ENCODE peak calls at places on chromosomes 2 and 18, in nine cellular contexts. G is bronchial epithelial cell, L is fibroblast of lung, T is foreskin fibroblast, H is neural progenitor cell, P is LNCaP clone FGC, Z is RWPE2, O is AG04449, W is right lobe of liver. S is an unnamed sample.

GRCh38 chr18:47986724-47987455 is 56.4 kb upstream of the SMAD2 start:
- DNase-seq in H (no peak), O (no peak), G (no peak), T (no peak), P (no peak), Z (no peak), W (no peak), L (peak), S (no peak)

GRCh38 chr2:190979906-190980629 is 33.9 kb downstream of the STAT1 start:
- DNase-seq in H (no peak), W (no peak), Z (no peak), T (peak), G (peak), O (no peak), P (no peak), L (peak), S (no peak)

GRCh38 chr2:75076088-75076487 is 117.6 kb downstream of the POLE4 start:
- DNase-seq in L (no peak), Z (no peak), O (no peak), H (no peak), T (no peak), P (no peak), W (no peak), G (no peak), S (no peak)

GRCh38 chr2:96580771-96581170 is 44.2 kb downstream of the ARID5A start:
- DNase-seq in W (no peak), L (peak), H (peak), P (no peak), Z (no peak), O (no peak), T (peak), G (no peak), S (no peak)

GRCh38 chr2:170771049-170771937 is 1.1 kb downstream of the ERICH2 start:
- DNase-seq in Z (peak), H (peak), L (peak), T (peak), O (no peak), W (no peak), P (no peak), G (no peak), S (no peak)

GRCh38 chr2:121255363-121255762 is 29.6 kb downstream of the TFCP2L1 start:
- DNase-seq in W (no peak), G (no peak), L (no peak), T (no peak), Z (no peak), H (no peak), O (no peak), P (no peak), S (no peak)

GRCh38 chr2:30141136-30141535 is 5.7 kb upstream of the YPEL5 start:
- DNase-seq in T (no peak), W (no peak), L (no peak), G (no peak), Z (no peak), O (no peak), P (no peak), H (no peak), S (no peak)

GRCh38 chr18:58239879-58240278 is 195.9 kb downstream of the NEDD4L start:
- DNase-seq in L (peak), G (peak), H (no peak), O (no peak), Z (no peak), P (peak), T (peak), W (no peak), S (no peak)

GRCh38 chr2:644871-645270 is 32.3 kb downstream of the TMEM18 start:
- DNase-seq in L (no peak), W (no peak), P (no peak), H (no peak), O (no peak), G (no peak), T (no peak), Z (no peak), S (no peak)

GRCh38 chr2:156321243-156321904 is 11.1 kb downstream of the NR4A2 start:
- DNase-seq in P (no peak), T (peak), Z (no peak), H (peak), O (no peak), W (peak), G (no peak), L (no peak), S (no peak)

GRCh38 chr2:196413821-196414274 is 225.7 kb upstream of the CCDC150 start:
- DNase-seq in T (no peak), L (peak), P (no peak), W (no peak), G (peak), H (no peak), Z (no peak), O (no peak), S (no peak)

GRCh38 chr18:78833833-78834232 is 145.8 kb upstream of the SALL3 start:
- DNase-seq in T (no peak), G (no peak), H (no peak), Z (no peak), O (no peak), W (no peak), P (no peak), L (no peak), S (no peak)

GRCh38 chr2:120514521-120514920 is 168.6 kb downstream of the INHBB start:
- DNase-seq in W (no peak), G (no peak), L (no peak), Z (peak), P (no peak), T (no peak), O (no peak), H (no peak), S (no peak)

GRCh38 chr2:24147364-24147763 is 24.1 kb downstream of the FAM228B start:
- DNase-seq in P (no peak), Z (no peak), H (no peak), T (no peak), O (no peak), G (no peak), W (no peak), L (no peak), S (no peak)

GRCh38 chr2:214830794-214831346 is 21.4 kb upstream of the BARD1 start:
- DNase-seq in H (peak), G (peak), P (no peak), Z (no peak), L (peak), T (peak), W (no peak), O (no peak), S (no peak)

GRCh38 chr2:233273120-233273519 is 21.6 kb downstream of the ATG16L1 start:
- DNase-seq in T (no peak), P (no peak), G (no peak), O (no peak), W (no peak), H (no peak), L (no peak), Z (no peak), S (no peak)

GRCh38 chr18:78939105-78939504 is 40.5 kb upstream of the SALL3 start:
- DNase-seq in P (no peak), W (no peak), L (peak), Z (no peak), T (no peak), O (no peak), G (no peak), H (no peak), S (no peak)

GRCh38 chr2:156589381-156590079 is 153.4 kb downstream of the GPD2 start:
- DNase-seq in Z (no peak), W (no peak), T (peak), H (peak), L (peak), P (peak), G (peak), O (no peak), S (peak)

GRCh38 chr2:41326801-41327200 is 721.0 kb upstream of the PKDCC start:
- DNase-seq in T (no peak), G (no peak), L (no peak), H (peak), W (no peak), P (no peak), O (no peak), Z (no peak), S (no peak)

GRCh38 chr2:65300134-65300771 is 72.6 kb downstream of the ACTR2 start:
- DNase-seq in H (no peak), P (no peak), G (no peak), Z (no peak), W (no peak), L (peak), T (peak), O (no peak), S (no peak)

GRCh38 chr2:144377929-144378328 is 142.0 kb downstream of the ZEB2 start:
- DNase-seq in H (no peak), W (no peak), P (no peak), O (no peak), Z (no peak), L (no peak), G (peak), T (peak), S (no peak)

GRCh38 chr18:76459312-76459686 is 35.7 kb downstream of the ZNF516 start:
- DNase-seq in Z (no peak), T (no peak), W (no peak), L (no peak), G (no peak), H (no peak), O (no peak), P (no peak), S (no peak)

GRCh38 chr2:238143239-238143951 is 4.9 kb downstream of the KLHL30 start:
- DNase-seq in O (peak), L (peak), W (no peak), G (peak), T (peak), P (no peak), Z (no peak), H (no peak), S (peak)

GRCh38 chr2:46422717-46423394 is 56.5 kb upstream of the TMEM247 start:
- DNase-seq in L (no peak), G (no peak), T (no peak), P (no peak), H (no peak), O (no peak), W (no peak), Z (no peak), S (no peak)

GRCh38 chr2:159035790-159036411 is 67.5 kb downstream of the TANC1 start:
- DNase-seq in P (peak), L (peak), G (peak), W (no peak), H (peak), Z (no peak), T (peak), O (no peak), S (no peak)

GRCh38 chr2:126663184-126663963 is 7.4 kb downstream of the GYPC start:
- DNase-seq in L (no peak), W (no peak), P (no peak), G (no peak), H (no peak), O (no peak), Z (no peak), T (no peak), S (no peak)
- H3K4me3 ChIP-seq in L (no peak), W (no peak), P (no peak), G (no peak), H (no peak), O (no peak), Z (no peak), T (no peak), S (no peak)

GRCh38 chr2:33344230-33344629 is 132.2 kb upstream of the RASGRP3 start:
- DNase-seq in G (no peak), O (no peak), W (no peak), P (no peak), H (no peak), T (no peak), L (no peak), Z (no peak), S (no peak)
- TF ChIP-seq CTCF in G (no peak), O (no peak), W (no peak), P (no peak), H (no peak), T (no peak), L (no peak), Z (no peak), S (no peak)

DNA sequence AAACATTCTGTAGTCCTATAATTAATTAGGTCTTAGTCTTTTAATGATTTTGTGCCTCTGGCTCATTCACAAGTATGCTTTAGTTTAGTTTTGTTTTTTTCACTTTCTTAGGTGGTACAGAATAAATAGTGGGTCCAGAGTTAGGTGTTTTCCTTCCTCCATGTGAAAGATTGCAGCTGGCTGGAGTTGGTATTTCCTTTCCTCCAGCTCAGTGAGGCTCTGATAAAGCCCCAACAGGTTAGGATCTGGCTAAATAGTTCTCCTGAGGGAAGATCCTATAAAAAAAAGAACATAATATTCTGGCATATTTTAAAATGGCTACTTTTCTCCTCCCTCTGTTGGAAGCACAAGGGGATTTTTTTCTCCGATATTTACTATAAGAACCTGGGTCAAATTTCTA is 500.6 kb downstream of the RNF144A start:
- DNase-seq in G (no peak), H (no peak), Z (no peak), W (no peak), O (no peak), P (no peak), L (no peak), T (no peak), S (no peak)
- H3K4me3 ChIP-seq in G (no peak), H (no peak), Z (no peak), W (no peak), O (no peak), P (no peak), L (no peak), T (no peak), S (no peak)

GRCh38 chr2:203647579-203647978 is 58.9 kb upstream of the CD28 start:
- DNase-seq in Z (no peak), L (no peak), O (no peak), P (no peak), H (no peak), W (no peak), T (no peak), G (no peak), S (no peak)

GRCh38 chr2:203646961-203647360 is 59.5 kb upstream of the CD28 start:
- DNase-seq in Z (no peak), T (no peak), O (no peak), H (no peak), P (no peak), W (no peak), L (no peak), G (no peak), S (no peak)

GRCh38 chr2:203648273-203648672 is 58.2 kb upstream of the CD28 start:
- DNase-seq in H (no peak), Z (no peak), G (peak), L (no peak), P (peak), T (no peak), O (no peak), W (no peak), S (no peak)

GRCh38 chr2:203649176-203649814 is 57.1 kb upstream of the CD28 start:
- DNase-seq in O (no peak), W (no peak), Z (no peak), T (no peak), H (no peak), L (no peak), P (no peak), G (no peak), S (no peak)

GRCh38 chr2:203650860-203651613 is 55.4 kb upstream of the CD28 start:
- DNase-seq in W (no peak), O (no peak), L (peak), G (peak), T (peak), Z (no peak), H (peak), P (peak), S (no peak)
- TF ChIP-seq CTCF in W (peak), O (peak), L (peak), G (peak), T (no peak), Z (peak), H (peak), P (peak), S (peak)

GRCh38 chr2:137155351-137156104 is 390.2 kb downstream of the THSD7B start:
- DNase-seq in L (peak), T (peak), W (no peak), P (no peak), H (no peak), Z (no peak), O (peak), G (peak), S (no peak)
- H3K4me3 ChIP-seq in L (no peak), T (no peak), W (no peak), P (no peak), H (no peak), Z (no peak), O (no peak), G (no peak), S (no peak)

GRCh38 chr18:12883003-12883683 is 894 bp downstream of the PTPN2 start:
- DNase-seq in G (no peak), P (no peak), Z (no peak), T (no peak), W (no peak), H (peak), O (no peak), L (no peak), S (no peak)

GRCh38 chr18:12882416-12882815 is 1.6 kb downstream of the PTPN2 start:
- DNase-seq in Z (no peak), H (no peak), P (no peak), O (no peak), T (peak), G (no peak), W (no peak), L (no peak), S (no peak)

GRCh38 chr18:12884521-12885323 is 685 bp upstream of the PTPN2 start:
- DNase-seq in Z (no peak), H (no peak), G (peak), W (no peak), T (no peak), O (no peak), P (no peak), L (no peak), S (no peak)

GRCh38 chr18:12885500-12885899 is 1.5 kb upstream of the PTPN2 start:
- DNase-seq in Z (no peak), G (no peak), L (no peak), W (no peak), P (no peak), O (no peak), H (no peak), T (no peak), S (no peak)

DNA sequence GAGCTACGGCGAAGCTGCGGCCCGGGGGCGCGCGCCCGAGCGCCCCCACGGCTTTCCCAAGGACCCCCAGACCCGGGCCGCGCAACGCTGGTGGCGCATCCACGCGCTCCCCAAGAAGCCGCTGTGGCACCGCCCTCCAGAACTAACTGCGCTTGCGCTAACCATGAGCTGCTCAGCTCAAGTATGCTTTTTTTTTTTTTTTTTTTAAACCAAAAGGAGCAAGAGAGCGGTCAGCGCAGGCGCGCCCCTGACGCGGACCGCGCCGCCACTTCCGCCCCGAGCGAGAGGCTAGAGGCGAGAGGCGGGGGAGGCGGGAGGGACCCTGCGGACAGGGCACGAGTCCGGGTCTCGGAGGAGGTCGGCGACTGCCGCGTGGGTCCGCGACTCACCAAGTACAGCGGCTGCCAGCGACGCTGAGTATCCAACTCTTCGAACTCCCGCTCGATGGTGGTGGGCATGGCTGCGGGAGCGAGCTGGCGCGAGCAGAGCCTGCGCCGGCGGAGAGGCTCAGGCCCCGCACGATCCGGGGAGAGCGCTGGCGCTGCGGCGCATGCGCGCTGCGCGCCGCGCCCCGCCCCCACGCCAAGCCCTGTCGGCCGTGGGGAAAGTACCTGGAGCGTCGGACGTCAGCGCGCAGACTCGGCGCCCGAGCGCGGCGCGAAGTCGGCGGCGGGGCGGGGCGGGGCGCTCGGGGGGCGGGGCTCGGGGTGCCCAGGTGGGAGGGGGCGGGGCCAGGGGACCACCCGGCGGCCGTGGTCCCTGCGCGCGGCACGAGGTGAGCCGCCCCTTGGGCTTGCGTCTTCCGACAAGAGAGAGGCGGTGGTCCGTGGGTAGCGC is at the start of gene PTPN2:
- DNase-seq in L (peak), P (peak), G (peak), H (peak), T (peak), O (peak), Z (peak), W (peak), S (peak)
- TF ChIP-seq CTCF in L (no peak), P (no peak), G (no peak), H (no peak), T (no peak), O (no peak), Z (no peak), W (no peak), S (no peak)

GRCh38 chr2:71513096-71513495 is 59.7 kb downstream of the DYSF start:
- DNase-seq in O (no peak), L (no peak), P (no peak), W (no peak), G (no peak), Z (no peak), T (no peak), H (no peak), S (no peak)

GRCh38 chr2:71510938-71511337 is 57.6 kb downstream of the DYSF start:
- DNase-seq in G (no peak), L (no peak), P (no peak), H (no peak), W (no peak), Z (no peak), T (no peak), O (no peak), S (no peak)

GRCh38 chr2:71511776-71512175 is 58.4 kb downstream of the DYSF start:
- DNase-seq in Z (no peak), O (no peak), W (no peak), L (no peak), T (no peak), P (no peak), G (no peak), H (no peak), S (no peak)

GRCh38 chr2:71512386-71512785 is 59.0 kb downstream of the DYSF start:
- DNase-seq in W (no peak), G (no peak), T (no peak), P (no peak), H (no peak), O (no peak), Z (no peak), L (no peak), S (no peak)

DNA sequence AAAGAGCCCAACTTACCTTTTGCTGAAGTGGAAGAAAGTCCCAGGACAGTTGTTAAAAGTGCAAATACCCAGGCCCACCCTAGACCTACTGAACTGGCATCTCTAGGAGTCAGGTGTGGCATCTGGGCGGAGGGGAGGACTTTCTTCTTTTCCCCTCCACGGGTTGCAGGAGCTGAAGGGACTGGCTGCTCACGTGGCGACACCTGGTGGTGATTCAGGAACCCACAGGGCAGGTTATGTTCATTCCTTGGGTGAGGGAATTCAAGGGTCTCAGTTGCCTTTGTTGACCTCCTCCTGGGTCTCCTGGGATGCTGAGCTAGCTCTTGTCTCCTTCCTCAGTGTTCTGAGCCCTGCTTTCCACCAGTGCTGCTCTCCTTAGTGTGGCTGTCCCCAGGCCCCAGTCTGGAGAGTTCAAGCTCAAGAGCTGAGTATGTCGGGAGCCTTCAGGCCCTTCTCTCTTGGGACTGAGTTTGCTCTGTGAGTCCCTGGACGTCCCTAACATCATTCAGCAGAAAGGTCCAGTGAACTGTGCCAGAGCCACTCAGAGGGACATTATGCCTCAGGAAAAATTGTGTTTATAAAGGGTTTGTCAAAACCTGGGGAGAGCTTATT is 56.9 kb downstream of the DYSF start:
- DNase-seq in L (peak), P (no peak), Z (peak), T (peak), G (peak), H (peak), W (peak), O (no peak), S (no peak)
- H3K4me3 ChIP-seq in L (no peak), P (no peak), Z (no peak), T (no peak), G (no peak), H (no peak), W (no peak), O (no peak), S (no peak)